ENCODE peak calls at places on chromosomes 4 and X, in five cellular contexts. One of them, this sample, is unnamed.
A peak's percentile ranks its signal among the peaks of the same experiment; 100 is the strongest.

GRCh38 chr4:140005699-140006098 is 148.3 kb downstream of the MAML3 start:
- DNase-seq in posterior cingulate gyrus: no peak
- DNase-seq in A673: peak; percentile 18
- DNase-seq in HTR-8/SVneo: no peak
- DNase-seq in CD8-positive, alpha-beta memory T cell: no peak
- DNase-seq in this sample: peak; percentile 77

GRCh38 chr4:102139132-102139573 is 206.1 kb downstream of the SLC39A8 start:
- DNase-seq in posterior cingulate gyrus: no peak
- DNase-seq in A673: no peak
- DNase-seq in HTR-8/SVneo: no peak
- DNase-seq in CD8-positive, alpha-beta memory T cell: no peak
- DNase-seq in this sample: no peak

GRCh38 chr4:141432000-141432712 is 204.2 kb upstream of the IL15 start:
- DNase-seq in posterior cingulate gyrus: no peak
- DNase-seq in A673: no peak
- DNase-seq in HTR-8/SVneo: no peak
- DNase-seq in CD8-positive, alpha-beta memory T cell: no peak
- DNase-seq in this sample: peak; percentile 64

GRCh38 chrX:34598360-34598759 is 58.7 kb downstream of the TMEM47 start:
- DNase-seq in posterior cingulate gyrus: no peak
- DNase-seq in A673: no peak
- DNase-seq in HTR-8/SVneo: no peak
- DNase-seq in CD8-positive, alpha-beta memory T cell: no peak
- DNase-seq in this sample: no peak

GRCh38 chr4:2093265-2093664 is 34.1 kb downstream of the NAT8L start:
- DNase-seq in posterior cingulate gyrus: no peak
- DNase-seq in A673: no peak
- DNase-seq in HTR-8/SVneo: no peak
- DNase-seq in CD8-positive, alpha-beta memory T cell: no peak
- DNase-seq in this sample: no peak

GRCh38 chrX:134649770-134650169 is 8.5 kb downstream of the PLAC1 start:
- DNase-seq in posterior cingulate gyrus: no peak
- DNase-seq in A673: no peak
- DNase-seq in HTR-8/SVneo: no peak
- DNase-seq in CD8-positive, alpha-beta memory T cell: no peak
- DNase-seq in this sample: no peak

GRCh38 chrX:143121471-143121870 is 95.7 kb downstream of the SPANXN4 start:
- DNase-seq in posterior cingulate gyrus: no peak
- DNase-seq in A673: no peak
- DNase-seq in HTR-8/SVneo: no peak
- DNase-seq in CD8-positive, alpha-beta memory T cell: no peak
- DNase-seq in this sample: peak; percentile 97

GRCh38 chr4:31737419-31737818 is 1017.2 kb downstream of the PCDH7 start:
- DNase-seq in posterior cingulate gyrus: no peak
- DNase-seq in A673: no peak
- DNase-seq in HTR-8/SVneo: no peak
- DNase-seq in CD8-positive, alpha-beta memory T cell: no peak
- DNase-seq in this sample: no peak

GRCh38 chr4:98627883-98628282 is 30.5 kb downstream of the TSPAN5 start:
- DNase-seq in posterior cingulate gyrus: no peak
- DNase-seq in A673: no peak
- DNase-seq in HTR-8/SVneo: no peak
- DNase-seq in CD8-positive, alpha-beta memory T cell: no peak
- DNase-seq in this sample: peak; percentile 9

GRCh38 chr4:142044271-142044670 is 407.9 kb downstream of the IL15 start:
- DNase-seq in posterior cingulate gyrus: no peak
- DNase-seq in A673: no peak
- DNase-seq in HTR-8/SVneo: no peak
- DNase-seq in CD8-positive, alpha-beta memory T cell: no peak
- DNase-seq in this sample: no peak